ENCODE peak calls at places on chromosomes 3 and 15, in five cellular contexts. L is right lobe of liver, H is upper lobe of right lung, K is hepatocyte, G is astrocyte. V is an unnamed sample. For H3K4me1, the result is how much of the 10 kb centered on the place peaks cover.

GRCh38 chr15:100765458-100766224 is 114.0 kb upstream of the ALDH1A3 start:
- DNase-seq in L (peak), H (peak), K (no peak), G (no peak), V (peak)

GRCh38 chr3:13214847-13215472 is 141.7 kb upstream of the IQSEC1 start:
- DNase-seq in L (peak), H (no peak), K (no peak), G (no peak), V (no peak)

GRCh38 chr3:195821403-195822130 is 9.8 kb upstream of the MUC4 start:
- DNase-seq in L (peak), H (no peak), K (peak), G (no peak), V (no peak)

GRCh38 chr15:83871808-83872559 is 218.1 kb downstream of the ADAMTSL3 start:
- DNase-seq in L (no peak), H (no peak), K (peak), G (peak), V (no peak)

GRCh38 chr3:178078933-178079332 is 457.3 kb upstream of the KCNMB2 start:
- DNase-seq in L (no peak), H (no peak), K (no peak), G (peak), V (no peak)

GRCh38 chr3:57228734-57229505 is 1.4 kb downstream of the APPL1 start:
- DNase-seq in L (no peak), H (no peak), K (peak), G (peak), V (no peak)

GRCh38 chr15:75212200-75212858 is 10.6 kb downstream of the C15orf39 start:
- DNase-seq in L (no peak), H (no peak), K (no peak), G (no peak), V (no peak)

GRCh38 chr3:64291345-64291744 is 66.1 kb upstream of the PRICKLE2 start:
- DNase-seq in L (no peak), H (no peak), K (peak), G (peak), V (peak)

GRCh38 chr3:36707623-36708409 is 56.5 kb downstream of the DCLK3 start:
- DNase-seq in L (no peak), H (no peak), K (no peak), G (peak), V (no peak)

GRCh38 chr15:66701422-66702034 is 508 bp upstream of the SMAD6 start:
- DNase-seq in L (peak), H (peak), K (no peak), G (peak), V (no peak)

DNA sequence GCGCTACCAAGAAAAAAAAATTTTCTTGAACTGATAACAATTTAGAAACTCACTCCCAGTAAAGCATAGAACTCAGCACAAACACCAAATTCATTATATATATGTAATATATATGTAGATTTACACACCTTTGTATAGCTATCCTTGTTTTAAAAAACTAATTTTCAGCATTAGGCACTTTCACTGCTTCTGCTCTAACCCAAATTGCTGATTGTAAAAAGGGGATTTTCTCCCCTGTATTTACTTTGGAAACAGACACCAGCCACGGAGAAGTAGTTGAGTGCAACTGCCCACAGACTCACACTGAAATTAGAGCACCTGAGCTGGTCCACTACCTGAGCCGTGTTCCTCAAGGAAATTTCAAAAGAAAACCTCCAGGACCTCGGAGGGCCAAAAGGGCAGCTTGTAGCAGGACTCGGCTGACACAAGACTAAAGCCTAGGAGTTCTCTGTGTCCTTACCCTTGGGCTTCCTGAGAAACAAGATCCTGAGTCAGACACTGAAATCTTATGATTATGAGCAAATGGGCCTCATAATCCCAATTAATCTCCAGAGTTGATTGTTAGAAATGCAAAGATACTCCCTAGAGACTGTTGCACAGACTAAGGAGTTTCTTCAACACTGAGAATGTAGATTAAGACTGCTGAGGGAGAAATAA is 106.0 kb downstream of the TNIK start:
- DNase-seq in L (no peak), H (no peak), K (no peak), G (no peak), V (no peak)
- H3K4me1 ChIP-seq in L (under half), H (under half), K (under half), G (under half), V (half or more)

DNA sequence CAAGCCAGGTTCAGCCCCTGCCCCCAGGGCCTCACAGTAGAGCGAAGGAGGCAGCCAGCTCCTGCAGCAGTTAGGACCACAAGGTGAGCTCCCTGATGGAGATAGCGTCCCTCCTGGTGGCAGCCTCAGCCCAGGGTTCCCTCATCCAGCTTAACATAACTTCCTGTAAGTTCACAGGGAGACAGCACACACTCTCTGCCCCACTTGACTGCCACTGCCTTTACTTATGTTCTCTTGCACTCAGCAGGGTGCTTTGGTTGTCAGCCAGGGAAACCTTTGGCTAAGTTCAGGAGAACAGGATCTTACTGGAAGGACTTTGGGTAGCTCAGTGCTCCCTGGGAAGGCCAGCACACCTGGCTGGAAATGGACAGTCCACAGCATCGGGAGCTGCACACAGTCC is 10.9 kb downstream of the KBTBD13 start:
- DNase-seq in L (peak), H (no peak), K (no peak), G (no peak), V (no peak)
- H3K4me1 ChIP-seq in L (under half), H (half or more), K (half or more), G (under half), V (under half)

DNA sequence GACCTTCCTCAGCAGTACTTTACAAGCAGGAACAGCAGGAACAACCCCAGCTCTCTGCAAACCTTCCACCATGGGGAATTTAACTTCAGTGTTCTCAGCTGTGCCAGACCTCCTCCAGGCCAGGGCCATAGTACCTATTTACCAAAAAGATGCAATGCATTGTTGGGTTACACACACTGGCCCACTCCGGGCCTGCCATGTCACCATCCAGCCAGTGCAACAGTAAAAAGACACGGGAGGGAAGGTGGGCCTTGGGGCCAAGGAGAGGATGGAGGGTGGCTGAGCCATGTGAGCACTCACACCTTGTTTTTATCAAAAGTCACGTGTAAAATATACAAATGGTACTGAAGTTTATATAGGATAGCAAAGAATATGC is 157.0 kb downstream of the GABRB3 start:
- DNase-seq in L (no peak), H (no peak), K (no peak), G (no peak), V (no peak)
- H3K4me1 ChIP-seq in L (under half), H (under half), K (under half), G (under half), V (under half)

GRCh38 chr3:114252954-114253353 is 15.6 kb upstream of the ZNF80 start:
- DNase-seq in L (no peak), H (no peak), K (no peak), G (no peak), V (no peak)
- H3K4me1 ChIP-seq in L (under half), H (under half), K (under half), G (under half), V (under half)

GRCh38 chr3:52039426-52039825 is 16.9 kb downstream of the DUSP7 start:
- DNase-seq in L (no peak), H (no peak), K (no peak), G (no peak), V (no peak)
- H3K4me1 ChIP-seq in L (under half), H (under half), K (under half), G (under half), V (under half)

GRCh38 chr15:41930867-41931222 is 37.0 kb upstream of the SPTBN5 start:
- DNase-seq in L (no peak), H (no peak), K (no peak), G (no peak), V (no peak)
- H3K4me1 ChIP-seq in L (under half), H (half or more), K (half or more), G (half or more), V (half or more)

DNA sequence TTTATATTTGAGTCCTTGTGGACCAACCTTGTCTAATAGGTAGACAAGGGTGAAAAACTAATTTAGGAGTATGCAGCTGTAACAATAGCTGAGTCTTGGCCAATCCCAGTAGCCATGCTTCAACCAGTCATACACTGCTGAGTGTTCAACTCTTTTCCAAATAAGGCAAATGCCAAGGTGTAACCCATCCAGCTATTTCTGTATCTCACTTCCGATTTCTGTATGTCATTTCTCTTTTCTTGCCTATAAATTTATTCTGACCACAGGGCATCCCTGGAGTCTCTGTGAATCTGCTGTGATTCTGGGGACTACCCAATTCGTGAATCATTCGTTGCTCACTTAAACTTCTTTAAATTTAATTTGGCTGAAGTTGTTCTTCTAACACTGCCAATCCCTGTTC is 93.2 kb downstream of the MAGI1 start:
- DNase-seq in L (no peak), H (no peak), K (no peak), G (peak), V (no peak)
- H3K4me1 ChIP-seq in L (under half), H (under half), K (under half), G (under half), V (under half)

GRCh38 chr15:53196235-53196634 is 406.1 kb upstream of the ONECUT1 start:
- DNase-seq in L (no peak), H (no peak), K (no peak), G (no peak), V (no peak)
- H3K4me1 ChIP-seq in L (under half), H (under half), K (under half), G (under half), V (under half)

GRCh38 chr3:9415485-9416138 is 18.2 kb downstream of the SETD5 start:
- DNase-seq in L (no peak), H (no peak), K (no peak), G (no peak), V (no peak)
- H3K4me1 ChIP-seq in L (under half), H (half or more), K (under half), G (under half), V (under half)